ENCODE peak calls at places on chromosomes 4 and X, in ten cellular contexts. X is right lobe of liver; O is neuronal stem cell; Q is tibial nerve; E is IMR-90; M is upper lobe of right lung; N is astrocyte; H is HepG2; Y is CD8-positive, alpha-beta T cell; Z is heart left ventricle. I is an unnamed sample.

GRCh38 chr4:13821522-13821921 is 194.0 kb upstream of the BOD1L1 start:
- DNase-seq in X (no peak), O (peak), Q (no peak), E (no peak), M (no peak), N (no peak), H (no peak), Y (no peak), Z (no peak), I (no peak)

GRCh38 chr4:145734051-145734450 is 54.1 kb downstream of the C4orf51 start:
- DNase-seq in X (no peak), O (no peak), Q (no peak), E (no peak), M (no peak), N (peak), H (no peak), Y (no peak), Z (no peak), I (no peak)

GRCh38 chr4:6710282-6710681 is 617 bp upstream of the MRFAP1L1 start:
- DNase-seq in X (no peak), O (no peak), Q (no peak), E (no peak), M (no peak), N (no peak), H (no peak), Y (no peak), Z (no peak), I (no peak)

GRCh38 chr4:5609265-5610007 is 98.9 kb downstream of the EVC2 start:
- DNase-seq in X (no peak), O (no peak), Q (no peak), E (no peak), M (no peak), N (no peak), H (no peak), Y (no peak), Z (no peak), I (no peak)

GRCh38 chr4:2728806-2729532 is 27.2 kb downstream of the TNIP2 start:
- DNase-seq in X (no peak), O (no peak), Q (no peak), E (no peak), M (no peak), N (no peak), H (no peak), Y (no peak), Z (no peak), I (no peak)

GRCh38 chrX:74467656-74468055 is 46.4 kb downstream of the SLC16A2 start:
- DNase-seq in X (no peak), O (no peak), Q (no peak), E (no peak), M (no peak), N (no peak), H (no peak), Y (no peak), Z (no peak), I (no peak)

GRCh38 chr4:126715681-126716080 is 917.1 kb upstream of the INTU start:
- DNase-seq in X (no peak), O (no peak), Q (no peak), E (no peak), M (no peak), N (no peak), H (no peak), Y (no peak), Z (no peak), I (no peak)

GRCh38 chr4:154622598-154622997 is 10.1 kb upstream of the FGG start:
- DNase-seq in X (no peak), O (peak), Q (no peak), E (peak), M (no peak), N (peak), H (peak), Y (no peak), Z (no peak), I (no peak)

GRCh38 chr4:38805530-38806145 is 1.0 kb upstream of the TLR1 start:
- DNase-seq in X (no peak), O (no peak), Q (no peak), E (no peak), M (no peak), N (no peak), H (no peak), Y (no peak), Z (no peak), I (no peak)

GRCh38 chr4:94515365-94515764 is 63.6 kb downstream of the PDLIM5 start:
- DNase-seq in X (no peak), O (no peak), Q (no peak), E (no peak), M (no peak), N (peak), H (no peak), Y (no peak), Z (no peak), I (no peak)

GRCh38 chr4:94519019-94519418 is 67.3 kb downstream of the PDLIM5 start:
- DNase-seq in X (no peak), O (no peak), Q (no peak), E (no peak), M (no peak), N (no peak), H (no peak), Y (no peak), Z (no peak), I (no peak)

GRCh38 chr4:94516067-94516466 is 64.3 kb downstream of the PDLIM5 start:
- DNase-seq in X (no peak), O (no peak), Q (no peak), E (peak), M (no peak), N (peak), H (peak), Y (no peak), Z (no peak), I (no peak)

GRCh38 chr4:94517492-94517891 is 65.8 kb downstream of the PDLIM5 start:
- DNase-seq in X (no peak), O (no peak), Q (no peak), E (no peak), M (no peak), N (no peak), H (no peak), Y (no peak), Z (no peak), I (no peak)

GRCh38 chr4:94516999-94517398 is 65.3 kb downstream of the PDLIM5 start:
- DNase-seq in X (no peak), O (no peak), Q (no peak), E (peak), M (no peak), N (peak), H (no peak), Y (no peak), Z (no peak), I (no peak)
- H3K27ac ChIP-seq in X (no peak), O (no peak), Q (no peak), E (no peak), M (no peak), N (peak), H (no peak), Y (no peak), Z (peak), I (peak)

DNA sequence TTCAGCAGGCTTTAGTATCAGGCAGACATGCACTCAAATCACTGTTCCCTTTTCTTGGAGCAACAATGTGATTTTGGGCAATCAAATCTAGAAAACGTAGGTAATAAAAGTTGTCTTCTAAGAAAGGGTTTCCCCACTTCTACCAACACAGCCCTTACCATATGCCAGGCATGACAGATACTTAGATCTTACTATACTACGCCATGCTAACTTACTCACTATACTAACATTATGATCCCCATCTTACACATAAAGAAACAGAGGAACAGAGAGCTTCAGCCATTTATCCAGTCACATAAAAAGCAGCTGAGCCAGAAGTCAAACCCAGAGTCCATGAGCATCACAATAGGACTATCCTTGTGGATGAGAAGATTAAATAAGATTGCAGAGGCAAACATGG is 9.2 kb downstream of the TXK start:
- DNase-seq in X (no peak), O (no peak), Q (no peak), E (no peak), M (no peak), N (no peak), H (no peak), Y (no peak), Z (no peak), I (no peak)
- H3K27ac ChIP-seq in X (no peak), O (no peak), Q (no peak), E (no peak), M (no peak), N (no peak), H (no peak), Y (no peak), Z (no peak), I (no peak)

GRCh38 chr4:170001688-170002267 is 24.4 kb downstream of the MFAP3L start:
- DNase-seq in X (no peak), O (no peak), Q (no peak), E (no peak), M (no peak), N (no peak), H (no peak), Y (no peak), Z (no peak), I (no peak)
- H3K27ac ChIP-seq in X (no peak), O (no peak), Q (no peak), E (no peak), M (no peak), N (no peak), H (no peak), Y (no peak), Z (no peak), I (no peak)

DNA sequence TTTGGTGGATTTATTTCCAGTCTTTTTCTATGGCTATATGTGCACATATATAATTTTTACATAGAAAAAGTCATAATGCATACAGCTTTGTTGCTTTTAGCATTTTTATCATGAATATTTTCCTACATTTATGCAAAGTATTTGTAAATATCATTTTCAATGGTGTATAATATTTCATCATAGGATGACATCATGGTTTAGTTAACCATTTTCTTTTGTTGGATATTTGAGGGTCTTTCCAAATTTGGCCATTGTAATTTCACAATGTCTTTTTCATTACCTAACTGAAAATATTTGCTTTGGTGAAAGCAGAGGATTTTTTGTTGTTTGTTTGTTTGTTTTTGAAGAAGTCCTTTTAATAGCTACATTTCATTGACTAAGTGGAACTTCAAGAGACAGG is 31.0 kb downstream of the PAK3 start:
- DNase-seq in X (no peak), O (no peak), Q (no peak), E (no peak), M (no peak), N (no peak), H (no peak), Y (no peak), Z (no peak), I (no peak)
- H3K27ac ChIP-seq in X (no peak), O (no peak), Q (no peak), E (no peak), M (no peak), N (no peak), H (no peak), Y (no peak), Z (no peak), I (no peak)